ENCODE peak calls at places on chromosomes 11 and 22, in five cellular contexts. J, K, M, U and W are unnamed samples.

GRCh38 chr11:66069715-66070603 is at the start of gene PACS1:
- DNase-seq in J (peak; percentile 77), M (peak; percentile 94), U (no peak), K (peak; percentile 70), W (peak; percentile 74)

GRCh38 chr22:23626286-23626975 is 5.7 kb downstream of the DRICH1 start:
- DNase-seq in M (no peak), J (no peak), U (no peak), K (no peak), W (no peak)

GRCh38 chr11:64245797-64246623 is 733 bp downstream of the PPP1R14B start:
- DNase-seq in U (no peak), K (peak; percentile 91), M (peak; percentile 58), J (peak; percentile 85), W (peak; percentile 92)

GRCh38 chr22:31970490-31971444 is 26.4 kb downstream of the YWHAH start:
- DNase-seq in U (peak; percentile 63), M (peak; percentile 97), K (peak; percentile 75), J (peak; percentile 82), W (peak; percentile 76)

GRCh38 chr11:54930930-54931329 is 224.3 kb downstream of the OR4A5 start:
- DNase-seq in K (no peak), M (no peak), U (no peak), J (no peak), W (no peak)

GRCh38 chr11:133243832-133244231 is 288.5 kb downstream of the OPCML start:
- DNase-seq in J (no peak), K (no peak), M (no peak), U (no peak), W (no peak)

GRCh38 chr11:108967571-108967970 is 302.7 kb downstream of the DDX10 start:
- DNase-seq in U (no peak), M (peak; percentile 58), J (no peak), K (no peak), W (no peak)

GRCh38 chr11:7418916-7419315 is 66.4 kb upstream of the OLFML1 start:
- DNase-seq in U (no peak), K (no peak), J (no peak), M (peak; percentile 12), W (no peak)

GRCh38 chr22:35893698-35894097 is 134.9 kb downstream of the RBFOX2 start:
- DNase-seq in K (no peak), M (no peak), J (no peak), U (no peak), W (no peak)

GRCh38 chr11:102120437-102120935 is 10.2 kb downstream of the YAP1 start:
- DNase-seq in M (no peak), U (no peak), J (no peak), K (peak; percentile 81), W (no peak)

GRCh38 chr11:110952150-110952549 is 239.9 kb upstream of the ARHGAP20 start:
- DNase-seq in J (no peak), K (no peak), U (no peak), M (no peak), W (no peak)

GRCh38 chr11:1706634-1707400 is 9.8 kb downstream of the KRTAP5-6 start:
- DNase-seq in K (peak; percentile 67), J (peak; percentile 30), M (no peak), U (no peak), W (peak; percentile 45)

GRCh38 chr11:19976281-19976941 is 183.9 kb downstream of the DBX1 start:
- DNase-seq in M (no peak), U (no peak), J (no peak), K (no peak), W (no peak)

GRCh38 chr11:57668467-57668890 is 565 bp downstream of the ZDHHC5 start:
- DNase-seq in K (no peak), J (peak; percentile 36), U (no peak), M (no peak), W (peak; percentile 56)

GRCh38 chr11:76752321-76753175 is 30.6 kb upstream of the TSKU start:
- DNase-seq in K (no peak), J (no peak), U (no peak), M (peak; percentile 31), W (no peak)

GRCh38 chr22:16917144-16918003 is 90.6 kb downstream of the GAB4 start:
- DNase-seq in K (peak; percentile 65), U (peak; percentile 65), M (peak; percentile 53), J (peak; percentile 81), W (peak; percentile 70)

GRCh38 chr22:31230871-31231621 is 18.9 kb downstream of the LIMK2 start:
- DNase-seq in K (peak; percentile 40), M (peak; percentile 37), U (no peak), J (peak; percentile 61), W (peak; percentile 55)

GRCh38 chr11:62004473-62004872 is 37.0 kb upstream of the FTH1 start:
- DNase-seq in M (no peak), J (no peak), K (no peak), U (no peak), W (peak; percentile 98)

GRCh38 chr22:25067851-25068421 is 115.4 kb downstream of the KIAA1671 start:
- DNase-seq in U (no peak), K (no peak), M (peak; percentile 86), J (no peak), W (no peak)

GRCh38 chr11:111982019-111982464 is 43.2 kb upstream of the DLAT start:
- DNase-seq in K (peak; percentile 48), M (peak; percentile 44), J (peak; percentile 84), U (peak; percentile 31), W (peak; percentile 44)

GRCh38 chr11:72924568-72925190 is 110.5 kb downstream of the ATG16L2 start:
- DNase-seq in M (peak; percentile 22), U (peak; percentile 8), K (peak; percentile 43), J (peak; percentile 13), W (peak; percentile 52)

GRCh38 chr11:30774451-30774850 is 188.3 kb upstream of the MPPED2 start:
- DNase-seq in K (no peak), M (no peak), J (no peak), U (no peak), W (no peak)

GRCh38 chr11:44171518-44171917 is 76.0 kb downstream of the EXT2 start:
- DNase-seq in U (no peak), K (no peak), M (peak; percentile 78), J (no peak), W (no peak)

GRCh38 chr11:94769897-94770296 is 1.7 kb downstream of the AMOTL1 start:
- DNase-seq in M (no peak), K (no peak), U (no peak), J (no peak), W (no peak)

GRCh38 chr11:2451336-2451735 is 6.5 kb downstream of the KCNQ1 start:
- DNase-seq in J (no peak), K (no peak), M (no peak), U (no peak), W (no peak)

GRCh38 chr11:16902182-16902581 is 112.0 kb downstream of the PLEKHA7 start:
- DNase-seq in U (peak; percentile 48), J (no peak), K (no peak), M (no peak), W (no peak)

GRCh38 chr11:2203440-2204259 is 32.0 kb upstream of the TH start:
- DNase-seq in J (no peak), K (no peak), M (peak; percentile 28), U (no peak), W (no peak)

GRCh38 chr22:49662681-49663080 is 165.0 kb downstream of the BRD1 start:
- DNase-seq in K (no peak), U (no peak), M (no peak), J (no peak), W (no peak)

GRCh38 chr11:102655547-102655946 is 30.4 kb upstream of the MMP20 start:
- DNase-seq in M (no peak), U (no peak), K (no peak), J (no peak), W (no peak)

GRCh38 chr11:250740-251299 is 14.0 kb downstream of the PSMD13 start:
- DNase-seq in K (peak; percentile 63), U (no peak), M (peak; percentile 66), J (peak; percentile 76), W (peak; percentile 72)

GRCh38 chr11:107018274-107018901 is at the start of gene GUCY1A2:
- DNase-seq in K (peak; percentile 6), J (no peak), U (no peak), M (peak; percentile 62), W (no peak)

GRCh38 chr11:120342678-120343077 is 6.5 kb downstream of the ARHGEF12 start:
- DNase-seq in M (no peak), U (no peak), K (no peak), J (no peak), W (no peak)

GRCh38 chr11:120342226-120342625 is 6.0 kb downstream of the ARHGEF12 start:
- DNase-seq in M (no peak), U (no peak), J (no peak), K (no peak), W (no peak)

GRCh38 chr11:120343429-120343828 is 7.2 kb downstream of the ARHGEF12 start:
- DNase-seq in J (no peak), M (no peak), K (no peak), U (no peak), W (no peak)

GRCh38 chr11:120346233-120346632 is 10.0 kb downstream of the ARHGEF12 start:
- DNase-seq in K (no peak), J (no peak), M (no peak), U (no peak), W (no peak)

GRCh38 chr11:120344302-120345004 is 8.2 kb downstream of the ARHGEF12 start:
- DNase-seq in K (no peak), U (peak; percentile 38), M (no peak), J (peak; percentile 55), W (peak; percentile 94)
- TF ChIP-seq MAX in K (no peak), U (no peak), M (peak; percentile 32), J (no peak), W (peak; percentile 32)

GRCh38 chr11:120688166-120688565 is 176.6 kb downstream of the GRIK4 start:
- DNase-seq in M (no peak), U (no peak), K (no peak), J (no peak), W (peak; percentile 53)
- TF ChIP-seq MAX in M (no peak), U (no peak), K (no peak), J (no peak), W (no peak)

DNA sequence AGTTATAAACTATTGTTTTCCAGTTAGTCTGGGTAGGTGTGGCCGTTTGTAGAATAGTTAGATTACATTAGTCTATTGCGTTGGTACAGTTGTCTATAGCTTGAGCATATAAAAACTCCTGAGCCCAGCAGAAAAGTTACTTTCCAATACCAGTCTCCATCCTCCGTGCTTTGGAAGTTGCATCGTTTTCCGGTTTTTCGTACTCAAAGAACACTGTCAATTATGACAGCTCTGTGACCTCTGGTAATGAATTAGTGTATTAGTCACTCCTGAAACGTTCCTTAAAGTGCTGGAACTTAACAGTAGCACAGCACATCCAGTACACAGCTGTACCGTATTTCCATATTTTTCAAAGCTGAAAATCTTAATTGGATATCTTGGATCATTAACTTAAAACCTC is 808 bp upstream of the MSANTD2 start:
- DNase-seq in K (no peak), U (no peak), J (no peak), M (peak; percentile 8), W (peak; percentile 7)
- TF ChIP-seq MAX in K (no peak), U (no peak), J (no peak), M (no peak), W (no peak)

GRCh38 chr11:121483805-121484478 is 31.2 kb upstream of the SORL1-AS1 start:
- DNase-seq in U (no peak), M (no peak), J (no peak), K (no peak), W (peak; percentile 49)

GRCh38 chr11:121485221-121485620 is 32.5 kb upstream of the SORL1-AS1 start:
- DNase-seq in K (no peak), U (no peak), M (no peak), J (no peak), W (no peak)

GRCh38 chr11:121479839-121480238 is 27.1 kb upstream of the SORL1-AS1 start:
- DNase-seq in J (no peak), M (no peak), U (no peak), K (no peak), W (no peak)

GRCh38 chr11:121479355-121479754 is 26.6 kb upstream of the SORL1-AS1 start:
- DNase-seq in J (no peak), K (no peak), M (no peak), U (no peak), W (peak; percentile 89)

GRCh38 chr11:121482231-121483129 is 29.7 kb upstream of the SORL1-AS1 start:
- DNase-seq in U (no peak), K (no peak), J (no peak), M (no peak), W (peak; percentile 97)
- TF ChIP-seq MAX in U (no peak), K (no peak), J (no peak), M (no peak), W (peak; percentile 62)